ENCODE peak calls at places on chromosome 9, in eight cellular contexts. A is activated CD4-positive, alpha-beta T cell treated with anti-CD3 and anti-CD28 coated beads, Interleukin-2, amount 50 U/mL, for 48 hours; T is HFF-Myc; C is NCI-H526 treated with DMSO at 0.1 percent for 48 hours; W is substantia nigra; K is ACHN; Q is pons; E is activated T-cell treated with anti-CD3 and anti-CD28 coated beads for 48 hours. M is an unnamed sample.

GRCh38 chr9:84322830-84323229 is 17.7 kb downstream of the SLC28A3 start:
- DNase-seq in A (no peak), T (no peak), C (no peak), W (no peak), K (no peak), Q (no peak), E (no peak), M (no peak)

GRCh38 chr9:133683494-133684460 is 47.6 kb downstream of the DBH start:
- DNase-seq in A (peak; percentile 59), T (no peak), C (no peak), W (peak; percentile 52), K (no peak), Q (no peak), E (peak; percentile 54), M (no peak)

GRCh38 chr9:88809371-88809770 is 181.9 kb upstream of the S1PR3 start:
- DNase-seq in A (no peak), T (no peak), C (no peak), W (no peak), K (no peak), Q (no peak), E (no peak), M (no peak)

GRCh38 chr9:91682806-91683205 is 259.2 kb upstream of the NFIL3 start:
- DNase-seq in A (no peak), T (no peak), C (no peak), W (no peak), K (no peak), Q (no peak), E (no peak), M (no peak)

GRCh38 chr9:17613723-17614122 is 34.9 kb downstream of the SH3GL2 start:
- DNase-seq in A (no peak), T (peak; percentile 78), C (no peak), W (no peak), K (no peak), Q (peak; percentile 81), E (no peak), M (peak; percentile 70)

GRCh38 chr9:7033611-7034010 is 275.8 kb downstream of the KDM4C start:
- DNase-seq in A (no peak), T (no peak), C (no peak), W (no peak), K (no peak), Q (no peak), E (no peak), M (no peak)

GRCh38 chr9:27280858-27281257 is 16.1 kb downstream of the EQTN start:
- DNase-seq in A (no peak), T (no peak), C (no peak), W (no peak), K (no peak), Q (no peak), E (no peak), M (no peak)

GRCh38 chr9:126705767-126706697 is 92.3 kb downstream of the LMX1B start:
- DNase-seq in A (peak; percentile 86), T (no peak), C (no peak), W (no peak), K (peak; percentile 56), Q (peak; percentile 15), E (peak; percentile 68), M (peak; percentile 43)

GRCh38 chr9:92242115-92242778 is 51.2 kb downstream of the IARS1 start:
- DNase-seq in A (no peak), T (no peak), C (no peak), W (no peak), K (peak; percentile 91), Q (no peak), E (no peak), M (no peak)

GRCh38 chr9:90061187-90061586 is 456.4 kb downstream of the GADD45G start:
- DNase-seq in A (no peak), T (no peak), C (no peak), W (no peak), K (no peak), Q (no peak), E (no peak), M (no peak)

GRCh38 chr9:96686638-96687335 is 31.7 kb upstream of the PRXL2C start:
- DNase-seq in A (peak; percentile 75), T (peak; percentile 33), C (peak; percentile 71), W (peak; percentile 70), K (no peak), Q (peak; percentile 68), E (peak; percentile 69), M (peak; percentile 87)

GRCh38 chr9:132877818-132878694 is at the start of gene AK8:
- DNase-seq in A (peak; percentile 71), T (peak; percentile 12), C (no peak), W (peak; percentile 69), K (peak; percentile 75), Q (no peak), E (peak; percentile 76), M (peak; percentile 63)

GRCh38 chr9:37311938-37312730 is 110.4 kb upstream of the GRHPR start:
- DNase-seq in A (no peak), T (no peak), C (no peak), W (no peak), K (no peak), Q (no peak), E (no peak), M (no peak)

GRCh38 chr9:134561427-134562145 is 80.0 kb upstream of the COL5A1 start:
- DNase-seq in A (no peak), T (no peak), C (no peak), W (no peak), K (no peak), Q (no peak), E (no peak), M (no peak)

GRCh38 chr9:126805546-126806262 is 864 bp downstream of the ZBTB43 start:
- DNase-seq in A (peak; percentile 78), T (no peak), C (no peak), W (no peak), K (peak; percentile 45), Q (peak; percentile 29), E (peak; percentile 77), M (no peak)

GRCh38 chr9:22037954-22038690 is 29.0 kb upstream of the CDKN2B start:
- DNase-seq in A (no peak), T (no peak), C (peak; percentile 26), W (no peak), K (peak; percentile 39), Q (peak; percentile 12), E (no peak), M (peak; percentile 12)

GRCh38 chr9:129849901-129850300 is 14.6 kb downstream of the USP20 start:
- DNase-seq in A (no peak), T (no peak), C (no peak), W (no peak), K (no peak), Q (no peak), E (no peak), M (no peak)

M was measured in G401.